ENCODE peak calls at places on chromosome 11, in eight cellular contexts. V, Q, S, L, H, E, I and B are unnamed samples.

GRCh38 chr11:45097721-45098493 is 48.5 kb upstream of the PRDM11 start:
- DNase-seq in Q (no peak), E (peak), I (no peak), H (peak), V (peak), L (peak), S (peak), B (no peak)

GRCh38 chr11:105799263-105799662 is 189.4 kb downstream of the GRIA4 start:
- DNase-seq in V (no peak), L (no peak), H (no peak), Q (no peak), I (no peak), S (no peak), E (no peak), B (no peak)

GRCh38 chr11:76588455-76589325 is 81.9 kb downstream of the LRRC32 start:
- DNase-seq in L (no peak), Q (no peak), I (no peak), E (peak), V (no peak), H (no peak), S (peak), B (no peak)

GRCh38 chr11:65663634-65664200 is 1.0 kb upstream of the RELA start:
- DNase-seq in I (no peak), Q (peak), V (peak), S (peak), L (no peak), E (no peak), H (peak), B (peak)

GRCh38 chr11:119584193-119585037 is 144.6 kb downstream of the NECTIN1 start:
- DNase-seq in S (peak), E (peak), L (peak), I (peak), H (peak), V (peak), Q (peak), B (peak)

GRCh38 chr11:35584321-35584720 is 33.9 kb upstream of the FJX1 start:
- DNase-seq in L (no peak), Q (no peak), E (peak), I (no peak), S (no peak), V (no peak), H (no peak), B (no peak)

GRCh38 chr11:9663699-9664275 is at the start of gene SWAP70:
- DNase-seq in S (peak), L (peak), H (peak), Q (peak), E (peak), V (peak), I (peak), B (peak)

GRCh38 chr11:57410287-57410686 is 16.6 kb downstream of the SLC43A3 start:
- DNase-seq in Q (no peak), I (no peak), E (peak), L (no peak), V (no peak), S (no peak), H (no peak), B (no peak)

GRCh38 chr11:66011239-66011784 is 496 bp upstream of the CST6 start:
- DNase-seq in Q (no peak), V (no peak), S (peak), H (peak), E (peak), I (no peak), L (no peak), B (no peak)

GRCh38 chr11:16382638-16383380 is 26.5 kb upstream of the SOX6 start:
- DNase-seq in E (no peak), S (no peak), I (no peak), V (no peak), H (no peak), Q (no peak), L (no peak), B (no peak)

GRCh38 chr11:119793335-119793984 is 64.5 kb upstream of the NECTIN1 start:
- DNase-seq in S (peak), L (no peak), Q (no peak), I (no peak), H (no peak), E (peak), V (no peak), B (no peak)

GRCh38 chr11:21861314-21861713 is 331.6 kb upstream of the ANO5 start:
- DNase-seq in L (no peak), Q (no peak), V (no peak), S (no peak), H (no peak), E (no peak), I (no peak), B (no peak)

GRCh38 chr11:21727102-21727501 is 465.8 kb upstream of the ANO5 start:
- DNase-seq in E (no peak), S (no peak), Q (no peak), L (no peak), H (no peak), V (no peak), I (no peak), B (no peak)

GRCh38 chr11:130408401-130408890 is 20.0 kb downstream of the ADAMTS8 start:
- DNase-seq in V (no peak), S (no peak), Q (no peak), E (no peak), L (no peak), H (no peak), I (no peak), B (no peak)

GRCh38 chr11:48123249-48123875 is 93.2 kb upstream of the OR4B1 start:
- DNase-seq in Q (no peak), V (no peak), H (no peak), L (no peak), E (peak), I (no peak), S (no peak), B (no peak)

GRCh38 chr11:75351541-75352416 is at the start of gene ARRB1:
- DNase-seq in E (peak), V (peak), H (no peak), S (peak), L (peak), I (peak), Q (peak), B (no peak)

GRCh38 chr11:35005156-35005780 is 88.8 kb downstream of the PDHX start:
- DNase-seq in L (no peak), E (no peak), V (no peak), S (no peak), I (no peak), Q (no peak), H (no peak), B (no peak)

GRCh38 chr11:6397156-6397555 is 6.9 kb downstream of the SMPD1 start:
- DNase-seq in S (no peak), V (no peak), H (no peak), I (no peak), E (no peak), Q (no peak), L (no peak), B (no peak)

GRCh38 chr11:34243620-34244493 is 114.0 kb downstream of the ABTB2 start:
- DNase-seq in S (no peak), Q (no peak), I (no peak), V (no peak), L (peak), H (peak), E (peak), B (no peak)